ENCODE peak calls at places on chromosome 11, in seven cellular contexts. F is GM04503, E is NCI-H146, Q is cardiac muscle cell, A is astrocyte of the hippocampus, Y is Right ventricle myocardium superior, W is astrocyte of the spinal cord. Z is an unnamed sample.

GRCh38 chr11:130323452-130324448 is 9.0 kb upstream of the ZBTB44 start:
- DNase-seq in Y (no peak), A (no peak), E (no peak), F (peak; percentile 61), W (no peak), Q (peak; percentile 57), Z (no peak)

GRCh38 chr11:76701701-76702100 is 31.2 kb upstream of the LRRC32 start:
- DNase-seq in Q (peak; percentile 70), Y (no peak), A (peak; percentile 60), E (no peak), F (peak; percentile 29), W (peak; percentile 40), Z (no peak)

GRCh38 chr11:87038235-87038960 is 664 bp downstream of the TMEM135 start:
- DNase-seq in Y (no peak), E (no peak), F (no peak), W (peak; percentile 9), A (peak; percentile 24), Q (no peak), Z (no peak)

GRCh38 chr11:14361951-14362350 is 3.0 kb upstream of the RRAS2 start:
- DNase-seq in Q (no peak), A (no peak), Y (no peak), F (no peak), E (no peak), W (no peak), Z (no peak)

GRCh38 chr11:112555491-112556364 is 295.1 kb upstream of the PLET1 start:
- DNase-seq in A (peak; percentile 62), Q (peak; percentile 61), E (peak; percentile 66), W (peak; percentile 8), F (no peak), Y (peak; percentile 65), Z (no peak)

GRCh38 chr11:721913-722811 is 16.1 kb downstream of the EPS8L2 start:
- DNase-seq in F (no peak), E (peak; percentile 82), Y (peak; percentile 68), A (no peak), Q (no peak), W (no peak), Z (no peak)

GRCh38 chr11:35735411-35735810 is 72.8 kb downstream of the TRIM44 start:
- DNase-seq in E (no peak), Q (peak; percentile 8), W (no peak), Y (no peak), A (no peak), F (no peak), Z (no peak)

GRCh38 chr11:116077092-116077491 is 572.9 kb upstream of the CADM1 start:
- DNase-seq in E (no peak), F (no peak), Q (no peak), Y (no peak), A (no peak), W (no peak), Z (no peak)

GRCh38 chr11:11004069-11004468 is 146.2 kb upstream of the ZBED5 start:
- DNase-seq in A (no peak), F (no peak), Y (no peak), Q (no peak), E (no peak), W (no peak), Z (no peak)

GRCh38 chr11:29343465-29344333 is 673.1 kb downstream of the KCNA4 start:
- DNase-seq in A (peak; percentile 72), W (peak; percentile 36), E (peak; percentile 31), F (no peak), Q (peak; percentile 70), Y (peak; percentile 76), Z (no peak)

GRCh38 chr11:7643323-7643722 is 30.0 kb downstream of the CYB5R2 start:
- DNase-seq in Y (no peak), A (no peak), E (no peak), W (no peak), Q (no peak), F (no peak), Z (peak; percentile 43)

GRCh38 chr11:111366560-111367410 is 12.3 kb downstream of the POU2AF1 start:
- DNase-seq in F (no peak), Q (no peak), A (no peak), Y (no peak), E (no peak), W (no peak), Z (no peak)

GRCh38 chr11:118529584-118530175 is 1.3 kb upstream of the TMEM25 start:
- DNase-seq in Q (no peak), F (no peak), E (no peak), W (no peak), Y (no peak), A (no peak), Z (peak; percentile 68)

GRCh38 chr11:2518983-2519340 is 74.2 kb downstream of the KCNQ1 start:
- DNase-seq in E (no peak), Y (no peak), W (no peak), F (no peak), A (no peak), Q (no peak), Z (no peak)

GRCh38 chr11:19774329-19774728 is 61.7 kb downstream of the NAV2 start:
- DNase-seq in W (no peak), E (no peak), Q (no peak), F (no peak), A (no peak), Y (no peak), Z (no peak)

GRCh38 chr11:3162410-3163240 is 2.5 kb downstream of the OSBPL5 start:
- DNase-seq in Q (no peak), Y (peak; percentile 36), F (no peak), A (no peak), E (no peak), W (no peak), Z (no peak)

GRCh38 chr11:6414874-6415328 is 4.0 kb downstream of the APBB1 start:
- DNase-seq in F (no peak), W (no peak), E (no peak), Y (no peak), A (no peak), Q (no peak), Z (no peak)

GRCh38 chr11:43784866-43785265 is 95.8 kb upstream of the ALKBH3 start:
- DNase-seq in F (no peak), Y (no peak), W (no peak), Q (no peak), E (no peak), A (no peak), Z (no peak)

GRCh38 chr11:16853266-16853665 is 114.8 kb downstream of the C11orf58 start:
- DNase-seq in F (no peak), Y (no peak), W (no peak), Q (no peak), A (no peak), E (no peak), Z (no peak)

GRCh38 chr11:31096191-31096590 is 273.3 kb downstream of the DCDC1 start:
- DNase-seq in A (no peak), Y (no peak), E (no peak), F (no peak), W (no peak), Q (no peak), Z (no peak)

GRCh38 chr11:125410091-125410490 is 86.0 kb downstream of the FEZ1 start:
- DNase-seq in F (no peak), W (no peak), Y (no peak), Q (peak; percentile 30), A (peak; percentile 63), E (no peak), Z (no peak)

GRCh38 chr11:30312243-30312642 is 10.7 kb upstream of the ARL14EP start:
- DNase-seq in A (no peak), Q (no peak), Y (no peak), W (no peak), F (no peak), E (no peak), Z (no peak)

Z was measured in DMS79 treated with DMSO at 0.1 percent for 48 hours.